ENCODE peak calls at places on chromosome 16, in six cellular contexts. One of them, this sample, is unnamed.
A peak's percentile ranks its signal among the peaks of the same experiment; 100 is the strongest.

GRCh38 chr16:56382901-56383355 is 42.4 kb downstream of the AMFR start:
- DNase-seq in A549: peak; percentile 34
- DNase-seq in HEK293T: no peak
- DNase-seq in GM12878: no peak
- DNase-seq in HepG2: peak; percentile 56
- DNase-seq in K562: no peak
- DNase-seq in this sample: peak; percentile 87

GRCh38 chr16:57343131-57343731 is 15.4 kb upstream of the CCL22 start:
- DNase-seq in A549: no peak
- DNase-seq in HEK293T: no peak
- DNase-seq in GM12878: no peak
- DNase-seq in HepG2: no peak
- DNase-seq in K562: no peak
- DNase-seq in this sample: no peak

GRCh38 chr16:88851616-88852015 is 5.1 kb downstream of the GALNS start:
- DNase-seq in A549: no peak
- DNase-seq in HEK293T: no peak
- DNase-seq in GM12878: no peak
- DNase-seq in HepG2: no peak
- DNase-seq in K562: no peak
- DNase-seq in this sample: no peak

GRCh38 chr16:31267332-31268032 is 7.7 kb downstream of the ITGAM start:
- DNase-seq in A549: no peak
- DNase-seq in HEK293T: no peak
- DNase-seq in GM12878: no peak
- DNase-seq in HepG2: no peak
- DNase-seq in K562: no peak
- DNase-seq in this sample: no peak

GRCh38 chr16:85391769-85392583 is 221.1 kb upstream of the GSE1 start:
- DNase-seq in A549: no peak
- DNase-seq in HEK293T: no peak
- DNase-seq in GM12878: no peak
- DNase-seq in HepG2: no peak
- DNase-seq in K562: no peak
- DNase-seq in this sample: peak; percentile 17

GRCh38 chr16:11198817-11199216 is 57.2 kb downstream of the SOCS1 start:
- DNase-seq in A549: peak; percentile 22
- DNase-seq in HEK293T: no peak
- DNase-seq in GM12878: no peak
- DNase-seq in HepG2: no peak
- DNase-seq in K562: peak; percentile 70
- DNase-seq in this sample: no peak

GRCh38 chr16:22388101-22388644 is 13.8 kb upstream of the CDR2 start:
- DNase-seq in A549: no peak
- DNase-seq in HEK293T: no peak
- DNase-seq in GM12878: no peak
- DNase-seq in HepG2: no peak
- DNase-seq in K562: no peak
- DNase-seq in this sample: peak; percentile 40

GRCh38 chr16:11229906-11230305 is 26.1 kb downstream of the SOCS1 start:
- DNase-seq in A549: no peak
- DNase-seq in HEK293T: no peak
- DNase-seq in GM12878: no peak
- DNase-seq in HepG2: no peak
- DNase-seq in K562: no peak
- DNase-seq in this sample: no peak

GRCh38 chr16:55622930-55623561 is 32.7 kb upstream of the SLC6A2 start:
- DNase-seq in A549: peak; percentile 25
- DNase-seq in HEK293T: peak; percentile 45
- DNase-seq in GM12878: no peak
- DNase-seq in HepG2: peak; percentile 100
- DNase-seq in K562: peak; percentile 61
- DNase-seq in this sample: no peak

GRCh38 chr16:84738255-84739038 is 38.6 kb downstream of the USP10 start:
- DNase-seq in A549: peak; percentile 84
- DNase-seq in HEK293T: peak; percentile 72
- DNase-seq in GM12878: peak; percentile 71
- DNase-seq in HepG2: peak; percentile 78
- DNase-seq in K562: peak; percentile 76
- DNase-seq in this sample: peak; percentile 70

GRCh38 chr16:88317619-88317977 is 65.2 kb upstream of the ZNF469 start:
- DNase-seq in A549: no peak
- DNase-seq in HEK293T: no peak
- DNase-seq in GM12878: no peak
- DNase-seq in HepG2: no peak
- DNase-seq in K562: no peak
- DNase-seq in this sample: peak; percentile 55

GRCh38 chr16:71769222-71769621 is 39.4 kb downstream of the AP1G1 start:
- DNase-seq in A549: no peak
- DNase-seq in HEK293T: no peak
- DNase-seq in GM12878: no peak
- DNase-seq in HepG2: no peak
- DNase-seq in K562: no peak
- DNase-seq in this sample: no peak

GRCh38 chr16:52069866-52070265 is 477.1 kb downstream of the TOX3 start:
- DNase-seq in A549: peak; percentile 3
- DNase-seq in HEK293T: peak; percentile 10
- DNase-seq in GM12878: no peak
- DNase-seq in HepG2: peak; percentile 51
- DNase-seq in K562: no peak
- DNase-seq in this sample: peak; percentile 11

GRCh38 chr16:89565506-89566372 is 5.3 kb downstream of the RPL13 start:
- DNase-seq in A549: peak; percentile 50
- DNase-seq in HEK293T: peak; percentile 53
- DNase-seq in GM12878: no peak
- DNase-seq in HepG2: peak; percentile 57
- DNase-seq in K562: peak; percentile 62
- DNase-seq in this sample: peak; percentile 44

GRCh38 chr16:11968577-11968976 is 3.6 kb downstream of the TNFRSF17 start:
- DNase-seq in A549: no peak
- DNase-seq in HEK293T: no peak
- DNase-seq in GM12878: no peak
- DNase-seq in HepG2: no peak
- DNase-seq in K562: no peak
- DNase-seq in this sample: no peak

GRCh38 chr16:77700846-77701245 is 21.5 kb upstream of the NUDT7 start:
- DNase-seq in A549: no peak
- DNase-seq in HEK293T: no peak
- DNase-seq in GM12878: no peak
- DNase-seq in HepG2: no peak
- DNase-seq in K562: no peak
- DNase-seq in this sample: no peak

GRCh38 chr16:3690991-3691720 is 26.2 kb downstream of the TRAP1 start:
- DNase-seq in A549: no peak
- DNase-seq in HEK293T: no peak
- DNase-seq in GM12878: no peak
- DNase-seq in HepG2: no peak
- DNase-seq in K562: no peak
- DNase-seq in this sample: no peak

GRCh38 chr16:585351-585750 is 4.5 kb upstream of the RAB40C start:
- DNase-seq in A549: no peak
- DNase-seq in HEK293T: no peak
- DNase-seq in GM12878: no peak
- DNase-seq in HepG2: peak; percentile 46
- DNase-seq in K562: no peak
- DNase-seq in this sample: no peak

GRCh38 chr16:89924298-89924924 is 1.3 kb downstream of the TUBB3 start:
- DNase-seq in A549: no peak
- DNase-seq in HEK293T: peak; percentile 21
- DNase-seq in GM12878: no peak
- DNase-seq in HepG2: peak; percentile 55
- DNase-seq in K562: peak; percentile 56
- DNase-seq in this sample: peak; percentile 44

GRCh38 chr16:86634290-86634689 is 55.9 kb downstream of the FOXL1 start:
- DNase-seq in A549: peak; percentile 27
- DNase-seq in HEK293T: peak; percentile 45
- DNase-seq in GM12878: no peak
- DNase-seq in HepG2: no peak
- DNase-seq in K562: no peak
- DNase-seq in this sample: peak; percentile 33

GRCh38 chr16:85010931-85011845 is at the start of gene ZDHHC7:
- DNase-seq in A549: peak; percentile 88
- DNase-seq in HEK293T: peak; percentile 93
- DNase-seq in GM12878: peak; percentile 45
- DNase-seq in HepG2: peak; percentile 76
- DNase-seq in K562: peak; percentile 93
- DNase-seq in this sample: peak; percentile 84

GRCh38 chr16:57578521-57579360 is 36.3 kb downstream of the ADGRG5 start:
- DNase-seq in A549: no peak
- DNase-seq in HEK293T: no peak
- DNase-seq in GM12878: no peak
- DNase-seq in HepG2: no peak
- DNase-seq in K562: no peak
- DNase-seq in this sample: no peak

GRCh38 chr16:83470406-83470805 is 337.4 kb upstream of the HSBP1 start:
- DNase-seq in A549: no peak
- DNase-seq in HEK293T: no peak
- DNase-seq in GM12878: no peak
- DNase-seq in HepG2: no peak
- DNase-seq in K562: no peak
- DNase-seq in this sample: peak; percentile 45

GRCh38 chr16:85437161-85438052 is 175.7 kb upstream of the GSE1 start:
- DNase-seq in A549: no peak
- DNase-seq in HEK293T: no peak
- DNase-seq in GM12878: no peak
- DNase-seq in HepG2: no peak
- DNase-seq in K562: peak; percentile 74
- DNase-seq in this sample: no peak

GRCh38 chr16:25494292-25494691 is 197.5 kb upstream of the HS3ST4 start:
- DNase-seq in A549: no peak
- DNase-seq in HEK293T: no peak
- DNase-seq in GM12878: no peak
- DNase-seq in HepG2: no peak
- DNase-seq in K562: no peak
- DNase-seq in this sample: no peak

GRCh38 chr16:69057400-69058378 is 47.8 kb upstream of the HAS3 start:
- DNase-seq in A549: peak; percentile 92
- DNase-seq in HEK293T: no peak
- DNase-seq in GM12878: peak; percentile 59
- DNase-seq in HepG2: no peak
- DNase-seq in K562: no peak
- DNase-seq in this sample: peak; percentile 91

GRCh38 chr16:5069048-5069447 is 2.6 kb upstream of the ALG1 start:
- DNase-seq in A549: no peak
- DNase-seq in HEK293T: no peak
- DNase-seq in GM12878: no peak
- DNase-seq in HepG2: no peak
- DNase-seq in K562: no peak
- DNase-seq in this sample: no peak

DNA sequence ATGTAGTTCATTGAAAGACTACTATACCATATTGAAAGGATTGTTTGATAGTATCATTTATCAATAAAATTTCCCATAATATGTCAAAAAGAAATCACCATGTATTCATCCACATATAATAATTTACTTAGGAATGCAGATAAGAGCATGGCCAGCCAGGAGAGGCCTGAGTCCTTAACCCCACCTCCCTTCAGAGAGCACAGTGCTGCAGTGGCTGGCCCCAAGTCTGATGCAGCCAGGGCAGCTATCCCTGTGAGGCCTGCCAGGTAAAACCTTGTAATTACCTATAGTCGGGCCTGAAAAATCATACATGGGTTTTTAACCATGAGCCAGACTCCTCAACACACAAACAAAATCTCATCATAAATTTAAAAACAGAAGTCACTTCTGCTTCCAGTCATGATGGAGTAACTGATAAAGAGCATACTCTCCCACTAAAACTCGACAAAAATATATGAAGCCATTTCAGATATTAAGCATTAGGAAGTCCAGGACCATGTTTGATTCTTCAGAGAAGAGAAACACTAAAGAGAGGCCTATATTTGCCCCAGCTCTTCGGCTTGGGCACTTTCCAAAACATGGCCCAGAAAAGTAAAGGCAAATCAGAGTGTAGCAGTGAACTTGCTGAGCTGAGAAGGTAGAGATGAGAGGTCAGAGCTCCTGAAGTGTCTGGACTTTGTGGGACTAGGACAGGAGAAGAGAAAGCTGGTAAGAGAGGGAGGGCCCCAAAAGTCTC is 40.9 kb upstream of the CCNF start:
- DNase-seq in A549: no peak
- DNase-seq in HEK293T: no peak
- DNase-seq in GM12878: no peak
- DNase-seq in HepG2: no peak
- DNase-seq in K562: no peak
- DNase-seq in this sample: no peak
- TF ChIP-seq BHLHE40 in A549: no peak
- TF ChIP-seq BHLHE40 in HEK293T: no peak
- TF ChIP-seq BHLHE40 in GM12878: no peak
- TF ChIP-seq BHLHE40 in HepG2: no peak
- TF ChIP-seq BHLHE40 in K562: no peak
- TF ChIP-seq BHLHE40 in this sample: no peak

DNA sequence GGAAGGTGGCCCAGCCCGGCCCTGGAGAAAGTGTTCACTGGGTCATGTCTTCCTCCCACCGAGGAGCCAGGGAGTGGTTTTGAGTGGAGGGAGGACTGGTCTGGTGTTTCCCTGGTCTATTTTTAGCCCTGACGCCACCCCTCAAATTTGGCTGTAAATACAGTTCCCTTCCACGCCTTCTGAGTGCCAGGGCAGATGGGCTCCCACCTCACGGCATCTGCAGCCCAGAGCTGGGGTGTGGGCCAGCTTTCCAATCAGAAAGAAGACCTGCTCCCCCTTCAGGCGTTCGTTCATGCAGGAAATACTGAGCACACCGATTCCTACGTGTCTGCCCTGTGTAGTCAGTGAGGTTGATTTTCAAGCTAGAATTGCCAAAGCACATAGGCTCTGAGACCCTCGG is 53.7 kb downstream of the SNX20 start:
- DNase-seq in A549: no peak
- DNase-seq in HEK293T: no peak
- DNase-seq in GM12878: no peak
- DNase-seq in HepG2: no peak
- DNase-seq in K562: no peak
- DNase-seq in this sample: no peak
- TF ChIP-seq BHLHE40 in A549: no peak
- TF ChIP-seq BHLHE40 in HEK293T: no peak
- TF ChIP-seq BHLHE40 in GM12878: no peak
- TF ChIP-seq BHLHE40 in HepG2: no peak
- TF ChIP-seq BHLHE40 in K562: no peak
- TF ChIP-seq BHLHE40 in this sample: no peak

DNA sequence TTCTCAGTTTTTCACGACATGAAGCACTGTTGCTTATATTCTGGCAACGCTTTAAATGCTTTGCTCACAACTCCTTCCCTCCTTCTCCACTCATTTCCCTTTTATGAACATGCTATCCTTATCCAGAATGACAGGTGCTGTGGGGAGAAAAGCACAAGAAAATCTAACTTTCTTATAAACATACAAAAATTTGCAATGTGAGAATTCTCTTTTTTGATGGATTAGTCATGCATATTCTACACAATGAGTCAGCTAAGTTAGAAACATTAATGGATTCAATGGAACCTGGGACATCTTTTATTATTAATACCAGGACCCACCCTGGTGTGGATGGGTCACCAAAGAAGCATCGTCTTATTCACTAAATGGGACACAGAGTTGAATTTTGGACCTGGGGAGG is 234.6 kb upstream of the CDH5 start:
- DNase-seq in A549: no peak
- DNase-seq in HEK293T: no peak
- DNase-seq in GM12878: no peak
- DNase-seq in HepG2: no peak
- DNase-seq in K562: no peak
- DNase-seq in this sample: peak; percentile 82
- TF ChIP-seq BHLHE40 in A549: no peak
- TF ChIP-seq BHLHE40 in HEK293T: no peak
- TF ChIP-seq BHLHE40 in GM12878: no peak
- TF ChIP-seq BHLHE40 in HepG2: no peak
- TF ChIP-seq BHLHE40 in K562: no peak
- TF ChIP-seq BHLHE40 in this sample: no peak

GRCh38 chr16:19001788-19002187 is 18.1 kb downstream of the TMC7 start:
- DNase-seq in A549: no peak
- DNase-seq in HEK293T: no peak
- DNase-seq in GM12878: no peak
- DNase-seq in HepG2: no peak
- DNase-seq in K562: no peak
- DNase-seq in this sample: peak; percentile 46
- TF ChIP-seq BHLHE40 in A549: no peak
- TF ChIP-seq BHLHE40 in HEK293T: no peak
- TF ChIP-seq BHLHE40 in GM12878: no peak
- TF ChIP-seq BHLHE40 in HepG2: no peak
- TF ChIP-seq BHLHE40 in K562: no peak
- TF ChIP-seq BHLHE40 in this sample: no peak